ENCODE peak calls at places on chromosomes 12 and 14, in four cellular contexts. One of them, this sample, is unnamed.

GRCh38 chr14:89349196-89350008 is 67.6 kb downstream of the FOXN3 start:
- DNase-seq in K562: no peak
- DNase-seq in HepG2: no peak
- DNase-seq in GM12878: no peak
- DNase-seq in this sample: peak

GRCh38 chr14:79587194-79587593 is 624.1 kb downstream of the DIO2 start:
- DNase-seq in HepG2: no peak
- DNase-seq in K562: no peak
- DNase-seq in GM12878: no peak
- DNase-seq in this sample: no peak

GRCh38 chr12:118175823-118176447 is 40.0 kb downstream of the PEBP1 start:
- DNase-seq in GM12878: peak
- DNase-seq in HepG2: no peak
- DNase-seq in K562: no peak
- DNase-seq in this sample: no peak

GRCh38 chr14:21241218-21241819 is 27.9 kb downstream of the HNRNPC start:
- DNase-seq in GM12878: no peak
- DNase-seq in K562: no peak
- DNase-seq in HepG2: no peak
- DNase-seq in this sample: peak

GRCh38 chr12:10126401-10126800 is 3.6 kb downstream of the CLEC7A start:
- DNase-seq in K562: no peak
- DNase-seq in HepG2: no peak
- DNase-seq in GM12878: no peak
- DNase-seq in this sample: no peak

GRCh38 chr12:54060174-54060974 is 6.7 kb downstream of the HOXC4 start:
- DNase-seq in GM12878: no peak
- DNase-seq in K562: peak
- DNase-seq in HepG2: no peak
- DNase-seq in this sample: no peak

GRCh38 chr14:32190713-32191112 is 11.1 kb upstream of the RNU6-7 start:
- DNase-seq in HepG2: no peak
- DNase-seq in GM12878: no peak
- DNase-seq in K562: no peak
- DNase-seq in this sample: no peak

GRCh38 chr14:65238456-65238855 is 136.1 kb upstream of the MAX start:
- DNase-seq in K562: no peak
- DNase-seq in HepG2: peak
- DNase-seq in GM12878: no peak
- DNase-seq in this sample: no peak

GRCh38 chr12:96063046-96063445 is 27.7 kb upstream of the LTA4H start:
- DNase-seq in HepG2: no peak
- DNase-seq in GM12878: no peak
- DNase-seq in K562: no peak
- DNase-seq in this sample: no peak

GRCh38 chr12:127263621-127264020 is 1003.3 kb upstream of the TMEM132C start:
- DNase-seq in GM12878: no peak
- DNase-seq in HepG2: no peak
- DNase-seq in K562: no peak
- DNase-seq in this sample: no peak

GRCh38 chr12:108457006-108457733 is 57.9 kb upstream of the FICD start:
- DNase-seq in K562: peak
- DNase-seq in HepG2: peak
- DNase-seq in GM12878: peak
- DNase-seq in this sample: peak

GRCh38 chr12:19351346-19351745 is 87.9 kb upstream of the AEBP2 start:
- DNase-seq in K562: no peak
- DNase-seq in GM12878: no peak
- DNase-seq in HepG2: no peak
- DNase-seq in this sample: no peak

GRCh38 chr12:49515266-49515665 is 23.6 kb upstream of the KCNH3 start:
- DNase-seq in GM12878: no peak
- DNase-seq in HepG2: no peak
- DNase-seq in K562: no peak
- DNase-seq in this sample: no peak

GRCh38 chr14:64704743-64705405 is 650 bp downstream of the PLEKHG3 start:
- DNase-seq in GM12878: no peak
- DNase-seq in HepG2: no peak
- DNase-seq in K562: peak
- DNase-seq in this sample: no peak

GRCh38 chr12:52044284-52044983 is 6.8 kb upstream of the NR4A1 start:
- DNase-seq in K562: no peak
- DNase-seq in GM12878: no peak
- DNase-seq in HepG2: no peak
- DNase-seq in this sample: no peak

GRCh38 chr14:72558721-72559120 is 335.2 kb downstream of the DPF3 start:
- DNase-seq in K562: no peak
- DNase-seq in GM12878: no peak
- DNase-seq in HepG2: no peak
- DNase-seq in this sample: no peak

GRCh38 chr12:6532927-6533652 is 1.2 kb upstream of the GAPDH start:
- DNase-seq in GM12878: no peak
- DNase-seq in K562: peak
- DNase-seq in HepG2: peak
- DNase-seq in this sample: peak

GRCh38 chr14:87002831-87003230 is 990.2 kb downstream of the GALC start:
- DNase-seq in K562: no peak
- DNase-seq in GM12878: no peak
- DNase-seq in HepG2: no peak
- DNase-seq in this sample: no peak

GRCh38 chr14:88985654-88986053 is 161.2 kb downstream of the TTC8 start:
- DNase-seq in HepG2: no peak
- DNase-seq in K562: no peak
- DNase-seq in GM12878: no peak
- DNase-seq in this sample: no peak

GRCh38 chr12:132257206-132257954 is 72.0 kb downstream of the GALNT9 start:
- DNase-seq in GM12878: no peak
- DNase-seq in K562: no peak
- DNase-seq in HepG2: no peak
- DNase-seq in this sample: no peak

GRCh38 chr12:47534695-47535094 is 171.1 kb downstream of the RPAP3 start:
- DNase-seq in K562: no peak
- DNase-seq in GM12878: no peak
- DNase-seq in HepG2: no peak
- DNase-seq in this sample: no peak

GRCh38 chr14:81981311-81981675 is 447.6 kb upstream of the SEL1L start:
- DNase-seq in GM12878: no peak
- DNase-seq in HepG2: no peak
- DNase-seq in K562: no peak
- DNase-seq in this sample: no peak

GRCh38 chr14:53055003-53055402 is 98.1 kb downstream of the DDHD1 start:
- DNase-seq in HepG2: peak
- DNase-seq in GM12878: peak
- DNase-seq in K562: peak
- DNase-seq in this sample: peak

GRCh38 chr12:47272412-47273190 is 192.8 kb upstream of the AMIGO2 start:
- DNase-seq in GM12878: no peak
- DNase-seq in K562: no peak
- DNase-seq in HepG2: no peak
- DNase-seq in this sample: no peak

GRCh38 chr14:65258391-65258790 is 154.1 kb upstream of the FUT8 start:
- DNase-seq in HepG2: peak
- DNase-seq in K562: no peak
- DNase-seq in GM12878: no peak
- DNase-seq in this sample: no peak

GRCh38 chr12:17588968-17589367 is 501.0 kb downstream of the RERGL start:
- DNase-seq in GM12878: no peak
- DNase-seq in HepG2: peak
- DNase-seq in K562: no peak
- DNase-seq in this sample: peak

GRCh38 chr12:31742891-31743290 is 14.1 kb upstream of the AMN1 start:
- DNase-seq in GM12878: no peak
- DNase-seq in K562: no peak
- DNase-seq in HepG2: no peak
- DNase-seq in this sample: no peak

GRCh38 chr14:37546621-37547447 is 48.2 kb downstream of the FOXA1 start:
- DNase-seq in K562: no peak
- DNase-seq in HepG2: peak
- DNase-seq in GM12878: no peak
- DNase-seq in this sample: no peak

GRCh38 chr14:95620659-95621059 is 65.6 kb upstream of the TCL1B start:
- DNase-seq in HepG2: no peak
- DNase-seq in GM12878: no peak
- DNase-seq in K562: peak
- DNase-seq in this sample: peak

GRCh38 chr14:95619785-95620417 is 66.3 kb upstream of the TCL1B start:
- DNase-seq in K562: no peak
- DNase-seq in HepG2: no peak
- DNase-seq in GM12878: no peak
- DNase-seq in this sample: peak

GRCh38 chr14:95623195-95623594 is 63.0 kb upstream of the TCL1B start:
- DNase-seq in K562: no peak
- DNase-seq in GM12878: no peak
- DNase-seq in HepG2: no peak
- DNase-seq in this sample: no peak
- TF ChIP-seq REST in K562: no peak
- TF ChIP-seq REST in GM12878: no peak
- TF ChIP-seq REST in HepG2: no peak
- TF ChIP-seq REST in this sample: peak

GRCh38 chr14:24339284-24340151 is at the start of gene RIPK3:
- DNase-seq in HepG2: no peak
- DNase-seq in GM12878: peak
- DNase-seq in K562: no peak
- DNase-seq in this sample: peak
- H3K4me3 ChIP-seq in HepG2: no peak
- H3K4me3 ChIP-seq in GM12878: peak
- H3K4me3 ChIP-seq in K562: no peak
- H3K4me3 ChIP-seq in this sample: peak

GRCh38 chr12:59111873-59112272 is 191.6 kb upstream of the LRIG3 start:
- DNase-seq in K562: no peak
- DNase-seq in HepG2: no peak
- DNase-seq in GM12878: no peak
- DNase-seq in this sample: no peak

GRCh38 chr12:59115995-59116394 is 195.7 kb upstream of the LRIG3 start:
- DNase-seq in K562: no peak
- DNase-seq in HepG2: no peak
- DNase-seq in GM12878: no peak
- DNase-seq in this sample: no peak

GRCh38 chr12:59113831-59114273 is 193.5 kb upstream of the LRIG3 start:
- DNase-seq in K562: peak
- DNase-seq in HepG2: peak
- DNase-seq in GM12878: peak
- DNase-seq in this sample: peak

GRCh38 chr12:59118356-59118755 is 198.1 kb upstream of the LRIG3 start:
- DNase-seq in GM12878: no peak
- DNase-seq in HepG2: no peak
- DNase-seq in K562: no peak
- DNase-seq in this sample: no peak

DNA sequence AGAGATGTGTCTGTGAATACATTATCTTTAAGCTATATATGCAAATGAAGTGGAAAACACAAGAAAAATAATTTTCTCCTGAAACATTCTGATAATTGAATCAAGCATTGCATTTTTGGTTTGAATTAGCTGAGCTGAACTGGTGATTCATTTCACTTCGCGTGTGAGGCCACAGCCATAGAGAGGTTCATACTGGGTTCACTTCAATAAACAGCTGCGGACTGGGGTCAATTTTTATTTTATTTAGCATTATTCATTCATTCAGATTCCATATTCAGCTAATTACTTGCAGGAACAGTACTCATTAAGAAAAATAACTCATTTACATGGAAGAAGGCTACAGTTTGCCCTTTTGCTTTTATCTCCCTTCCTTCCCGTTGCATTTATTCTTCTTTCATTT is 195.2 kb upstream of the LRIG3 start:
- DNase-seq in K562: no peak
- DNase-seq in GM12878: no peak
- DNase-seq in HepG2: no peak
- DNase-seq in this sample: no peak
- TF ChIP-seq CREB1 in K562: no peak
- TF ChIP-seq CREB1 in GM12878: no peak
- TF ChIP-seq CREB1 in HepG2: no peak
- TF ChIP-seq CREB1 in this sample: no peak

DNA sequence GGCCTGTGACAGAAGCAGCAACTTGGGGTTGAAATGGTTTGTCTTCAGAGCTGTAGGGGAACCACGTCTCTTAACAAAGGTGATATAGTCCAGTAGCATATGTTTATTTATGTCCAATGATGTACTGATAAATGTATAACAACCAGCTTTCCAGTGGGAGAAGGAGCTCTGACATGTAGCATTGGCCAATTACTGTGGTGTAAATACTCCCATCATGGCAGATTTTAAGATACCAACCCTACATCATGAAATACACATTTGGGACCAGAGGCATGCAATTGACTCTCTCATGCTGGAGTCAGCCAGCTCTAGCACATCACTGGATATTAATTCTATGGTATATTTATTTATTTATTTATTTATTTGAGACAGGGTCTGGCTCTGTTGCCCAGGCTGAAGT is 50.6 kb upstream of the CHST11 start:
- DNase-seq in GM12878: no peak
- DNase-seq in K562: no peak
- DNase-seq in HepG2: no peak
- DNase-seq in this sample: no peak
- TF ChIP-seq REST in GM12878: no peak
- TF ChIP-seq REST in K562: no peak
- TF ChIP-seq REST in HepG2: no peak
- TF ChIP-seq REST in this sample: no peak

This sample was measured in GM23338.